ENCODE peak calls at places on chromosomes 6 and 20, in seven cellular contexts. Y, K, D, Q, U, J and X are unnamed samples.
A peak's percentile ranks its signal among the peaks of the same experiment; 100 is the strongest.

GRCh38 chr6:135212020-135212806 is 31.1 kb downstream of the MYB start:
- DNase-seq in Y (no peak), K (no peak), D (no peak), Q (no peak), U (peak; percentile 56), J (no peak), X (no peak)

GRCh38 chr6:47438481-47439347 is 38.9 kb upstream of the CD2AP start:
- DNase-seq in Y (no peak), K (no peak), D (no peak), Q (peak; percentile 65), U (no peak), J (no peak), X (no peak)

GRCh38 chr20:1010659-1011058 is 8.5 kb upstream of the RSPO4 start:
- DNase-seq in Y (no peak), K (no peak), D (no peak), Q (no peak), U (no peak), J (no peak), X (no peak)

GRCh38 chr6:47631248-47632196 is 66.9 kb upstream of the ADGRF4 start:
- DNase-seq in Y (peak; percentile 66), K (no peak), D (no peak), Q (no peak), U (peak; percentile 45), J (no peak), X (no peak)

GRCh38 chr6:155091756-155092155 is 96.6 kb downstream of the TIAM2 start:
- DNase-seq in Y (no peak), K (no peak), D (no peak), Q (no peak), U (no peak), J (no peak), X (no peak)

GRCh38 chr6:33592280-33592594 is 12.2 kb upstream of the BAK1 start:
- DNase-seq in Y (no peak), K (no peak), D (no peak), Q (no peak), U (no peak), J (no peak), X (no peak)

GRCh38 chr20:50509923-50510705 is at the start of gene PTPN1:
- DNase-seq in Y (peak; percentile 99), K (peak; percentile 99), D (peak; percentile 99), Q (peak; percentile 99), U (peak; percentile 99), J (peak; percentile 99), X (peak; percentile 100)

GRCh38 chr20:24772667-24773066 is 176.4 kb upstream of the CST7 start:
- DNase-seq in Y (no peak), K (no peak), D (no peak), Q (no peak), U (no peak), J (no peak), X (peak; percentile 48)

GRCh38 chr6:60671369-60671768 is 1614.7 kb downstream of the KHDRBS2 start:
- DNase-seq in Y (no peak), K (no peak), D (no peak), Q (no peak), U (no peak), J (no peak), X (no peak)

GRCh38 chr6:21496275-21496674 is 97.3 kb upstream of the SOX4 start:
- DNase-seq in Y (no peak), K (no peak), D (no peak), Q (no peak), U (no peak), J (no peak), X (no peak)

GRCh38 chr6:6654599-6655575 is 66.4 kb downstream of the LY86 start:
- DNase-seq in Y (no peak), K (no peak), D (no peak), Q (no peak), U (no peak), J (no peak), X (no peak)

GRCh38 chr6:39808934-39809333 is 16.8 kb downstream of the DAAM2 start:
- DNase-seq in Y (no peak), K (no peak), D (no peak), Q (no peak), U (no peak), J (no peak), X (no peak)

GRCh38 chr6:12911387-12911960 is 194.9 kb downstream of the PHACTR1 start:
- DNase-seq in Y (peak; percentile 18), K (no peak), D (no peak), Q (no peak), U (peak; percentile 9), J (no peak), X (no peak)

GRCh38 chr6:113654396-113654795 is 202.7 kb upstream of the MARCKS start:
- DNase-seq in Y (no peak), K (peak; percentile 39), D (peak; percentile 81), Q (peak; percentile 86), U (peak; percentile 30), J (no peak), X (peak; percentile 85)

GRCh38 chr6:166671434-166672061 is 44.5 kb upstream of the RPS6KA2 start:
- DNase-seq in Y (no peak), K (no peak), D (peak; percentile 24), Q (no peak), U (no peak), J (no peak), X (no peak)

GRCh38 chr20:25459916-25460590 is 52.6 kb downstream of the GINS1 start:
- DNase-seq in Y (no peak), K (no peak), D (no peak), Q (no peak), U (no peak), J (no peak), X (no peak)

GRCh38 chr6:99606670-99607415 is at the start of gene PRDM13:
- DNase-seq in Y (no peak), K (no peak), D (no peak), Q (no peak), U (no peak), J (no peak), X (no peak)

GRCh38 chr6:71387179-71387578 is 98.6 kb downstream of the OGFRL1 start:
- DNase-seq in Y (no peak), K (no peak), D (no peak), Q (no peak), U (peak; percentile 78), J (no peak), X (no peak)

GRCh38 chr20:43843096-43843964 is 71.3 kb upstream of the TOX2 start:
- DNase-seq in Y (no peak), K (no peak), D (no peak), Q (peak; percentile 13), U (peak; percentile 97), J (no peak), X (peak; percentile 31)

GRCh38 chr6:45685076-45685475 is 307.3 kb upstream of the SUPT3H start:
- DNase-seq in Y (no peak), K (no peak), D (no peak), Q (no peak), U (no peak), J (no peak), X (no peak)

GRCh38 chr6:162906479-162906878 is 178.7 kb downstream of the PACRG start:
- DNase-seq in Y (no peak), K (no peak), D (no peak), Q (no peak), U (no peak), J (no peak), X (no peak)

GRCh38 chr6:162913206-162913605 is 185.4 kb downstream of the PACRG start:
- DNase-seq in Y (no peak), K (no peak), D (no peak), Q (no peak), U (no peak), J (no peak), X (no peak)

GRCh38 chr6:162904069-162904663 is 176.4 kb downstream of the PACRG start:
- DNase-seq in Y (no peak), K (no peak), D (no peak), Q (no peak), U (no peak), J (no peak), X (no peak)

GRCh38 chr6:162907876-162908481 is 180.2 kb downstream of the PACRG start:
- DNase-seq in Y (peak; percentile 7), K (no peak), D (no peak), Q (no peak), U (peak; percentile 45), J (no peak), X (no peak)
- TF ChIP-seq CTCF in Y (peak; percentile 54), K (peak; percentile 19), D (no peak), Q (no peak), U (peak; percentile 35), J (peak; percentile 19), X (no peak)

GRCh38 chr20:40326794-40327193 is 362.2 kb downstream of the MAFB start:
- DNase-seq in Y (no peak), K (no peak), D (no peak), Q (no peak), U (no peak), J (no peak), X (no peak)

GRCh38 chr20:40325006-40325563 is 364.0 kb downstream of the MAFB start:
- DNase-seq in Y (no peak), K (no peak), D (no peak), Q (no peak), U (no peak), J (no peak), X (no peak)

GRCh38 chr20:40320612-40321011 is 368.4 kb downstream of the MAFB start:
- DNase-seq in Y (no peak), K (no peak), D (no peak), Q (no peak), U (no peak), J (no peak), X (no peak)

GRCh38 chr20:40322941-40323340 is 366.1 kb downstream of the MAFB start:
- DNase-seq in Y (no peak), K (no peak), D (no peak), Q (no peak), U (no peak), J (no peak), X (no peak)

DNA sequence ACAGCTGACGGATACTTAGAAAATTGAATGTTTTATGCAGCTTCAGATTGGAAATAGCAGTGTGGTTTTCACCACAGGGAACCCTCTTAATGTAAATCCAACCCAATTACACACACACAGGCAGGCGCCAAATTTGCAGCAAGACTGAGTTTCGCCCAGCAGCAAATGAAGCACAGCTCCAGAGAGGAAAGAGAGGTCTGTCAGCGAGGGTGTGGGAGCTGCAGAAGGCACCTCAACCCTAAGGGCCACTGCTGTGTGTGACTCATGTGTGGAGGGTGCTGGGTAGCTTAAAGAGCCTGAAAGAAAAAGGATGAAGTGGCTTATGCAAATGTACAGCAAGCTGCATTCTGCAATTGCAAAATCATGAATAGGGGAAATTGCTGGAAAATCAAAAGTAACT is 365.6 kb downstream of the MAFB start:
- DNase-seq in Y (no peak), K (no peak), D (no peak), Q (no peak), U (no peak), J (no peak), X (no peak)
- TF ChIP-seq POLR2A in Y (no peak), K (no peak), D (no peak), Q (no peak), U (no peak), J (no peak), X (no peak)

GRCh38 chr6:41658551-41659069 is 20.3 kb downstream of the MDFI start:
- DNase-seq in Y (no peak), K (no peak), D (no peak), Q (no peak), U (no peak), J (peak; percentile 22), X (no peak)
- H3K4me3 ChIP-seq in Y (no peak overlapping the region), K (no peak overlapping the region), D (no peak overlapping the region), Q (no peak overlapping the region), U (no peak overlapping the region), J (no peak overlapping the region), X (no peak overlapping the region)

DNA sequence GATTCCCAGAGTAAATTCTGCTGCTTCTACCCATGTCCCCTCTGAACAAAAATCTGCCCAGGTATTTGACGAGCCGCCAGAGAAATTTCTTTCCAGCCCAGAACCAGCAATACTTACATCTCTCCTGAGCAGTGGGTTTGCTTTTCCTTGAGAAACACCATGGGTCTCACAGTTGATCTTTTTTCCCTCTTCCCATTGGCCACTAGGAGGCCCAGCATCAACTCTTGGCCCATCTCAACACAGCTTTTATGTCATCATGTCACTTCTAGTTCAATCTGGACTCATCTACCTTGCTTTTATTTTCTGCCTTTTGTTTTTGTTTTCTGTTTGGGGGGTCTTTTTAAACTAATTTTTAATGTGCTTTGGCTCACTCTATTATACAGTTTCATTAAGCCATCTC is 18.8 kb downstream of the MAFB start:
- DNase-seq in Y (no peak), K (no peak), D (no peak), Q (no peak), U (no peak), J (no peak), X (no peak)
- TF ChIP-seq CTCF in Y (no peak), K (no peak), D (no peak), Q (no peak), U (no peak), J (no peak), X (no peak)